ENCODE peak calls at places on chromosomes 7 and 10, in six cellular contexts. One of them, this sample, is unnamed.

GRCh38 chr7:31056775-31057346 is 4.8 kb downstream of the ADCYAP1R1 start:
- DNase-seq in NCI-H1105 treated with DMSO at 0.1 percent for 48 hours: peak
- DNase-seq in T follicular helper cell: no peak
- DNase-seq in stimulated activated CD8-positive, alpha-beta memory T cell treated with anti-CD3 and anti-CD28 coated beads, Interleukin-2, amount 100 ng/mL, for 1 hour: no peak
- DNase-seq in NCI-H1092: peak
- DNase-seq in A172: no peak
- DNase-seq in this sample: no peak

GRCh38 chr7:104686286-104686685 is 327.7 kb upstream of the KMT2E start:
- DNase-seq in NCI-H1105 treated with DMSO at 0.1 percent for 48 hours: no peak
- DNase-seq in T follicular helper cell: no peak
- DNase-seq in stimulated activated CD8-positive, alpha-beta memory T cell treated with anti-CD3 and anti-CD28 coated beads, Interleukin-2, amount 100 ng/mL, for 1 hour: no peak
- DNase-seq in NCI-H1092: no peak
- DNase-seq in A172: no peak
- DNase-seq in this sample: no peak

GRCh38 chr10:77456414-77456813 is 181.2 kb downstream of the KCNMA1 start:
- DNase-seq in NCI-H1105 treated with DMSO at 0.1 percent for 48 hours: no peak
- DNase-seq in T follicular helper cell: no peak
- DNase-seq in stimulated activated CD8-positive, alpha-beta memory T cell treated with anti-CD3 and anti-CD28 coated beads, Interleukin-2, amount 100 ng/mL, for 1 hour: no peak
- DNase-seq in NCI-H1092: peak
- DNase-seq in A172: no peak
- DNase-seq in this sample: no peak

GRCh38 chr10:86079088-86079487 is 287.5 kb downstream of the GRID1 start:
- DNase-seq in NCI-H1105 treated with DMSO at 0.1 percent for 48 hours: no peak
- DNase-seq in T follicular helper cell: no peak
- DNase-seq in stimulated activated CD8-positive, alpha-beta memory T cell treated with anti-CD3 and anti-CD28 coated beads, Interleukin-2, amount 100 ng/mL, for 1 hour: no peak
- DNase-seq in NCI-H1092: no peak
- DNase-seq in A172: peak
- DNase-seq in this sample: no peak

GRCh38 chr7:128425851-128426250 is 16.1 kb upstream of the IMPDH1 start:
- DNase-seq in NCI-H1105 treated with DMSO at 0.1 percent for 48 hours: peak
- DNase-seq in T follicular helper cell: peak
- DNase-seq in stimulated activated CD8-positive, alpha-beta memory T cell treated with anti-CD3 and anti-CD28 coated beads, Interleukin-2, amount 100 ng/mL, for 1 hour: peak
- DNase-seq in NCI-H1092: peak
- DNase-seq in A172: peak
- DNase-seq in this sample: no peak

GRCh38 chr7:50826371-50827172 is 43.9 kb upstream of the GRB10 start:
- DNase-seq in NCI-H1105 treated with DMSO at 0.1 percent for 48 hours: no peak
- DNase-seq in T follicular helper cell: no peak
- DNase-seq in stimulated activated CD8-positive, alpha-beta memory T cell treated with anti-CD3 and anti-CD28 coated beads, Interleukin-2, amount 100 ng/mL, for 1 hour: no peak
- DNase-seq in NCI-H1092: no peak
- DNase-seq in A172: peak
- DNase-seq in this sample: no peak

GRCh38 chr7:142381727-142382409 is 124.0 kb upstream of the PRSS58 start:
- DNase-seq in NCI-H1105 treated with DMSO at 0.1 percent for 48 hours: no peak
- DNase-seq in T follicular helper cell: no peak
- DNase-seq in stimulated activated CD8-positive, alpha-beta memory T cell treated with anti-CD3 and anti-CD28 coated beads, Interleukin-2, amount 100 ng/mL, for 1 hour: no peak
- DNase-seq in NCI-H1092: no peak
- DNase-seq in A172: no peak
- DNase-seq in this sample: no peak

GRCh38 chr7:55539380-55539779 is 32.9 kb downstream of the VOPP1 start:
- DNase-seq in NCI-H1105 treated with DMSO at 0.1 percent for 48 hours: no peak
- DNase-seq in T follicular helper cell: no peak
- DNase-seq in stimulated activated CD8-positive, alpha-beta memory T cell treated with anti-CD3 and anti-CD28 coated beads, Interleukin-2, amount 100 ng/mL, for 1 hour: no peak
- DNase-seq in NCI-H1092: no peak
- DNase-seq in A172: peak
- DNase-seq in this sample: no peak

GRCh38 chr10:61623101-61623500 is 39.6 kb upstream of the CABCOCO1 start:
- DNase-seq in NCI-H1105 treated with DMSO at 0.1 percent for 48 hours: no peak
- DNase-seq in T follicular helper cell: no peak
- DNase-seq in stimulated activated CD8-positive, alpha-beta memory T cell treated with anti-CD3 and anti-CD28 coated beads, Interleukin-2, amount 100 ng/mL, for 1 hour: no peak
- DNase-seq in NCI-H1092: peak
- DNase-seq in A172: no peak
- DNase-seq in this sample: no peak

GRCh38 chr10:71520042-71520441 is 123.3 kb downstream of the CDH23 start:
- DNase-seq in NCI-H1105 treated with DMSO at 0.1 percent for 48 hours: no peak
- DNase-seq in T follicular helper cell: no peak
- DNase-seq in stimulated activated CD8-positive, alpha-beta memory T cell treated with anti-CD3 and anti-CD28 coated beads, Interleukin-2, amount 100 ng/mL, for 1 hour: no peak
- DNase-seq in NCI-H1092: no peak
- DNase-seq in A172: peak
- DNase-seq in this sample: no peak

GRCh38 chr10:84333864-84334451 is 5.6 kb downstream of the CCSER2 start:
- DNase-seq in NCI-H1105 treated with DMSO at 0.1 percent for 48 hours: no peak
- DNase-seq in T follicular helper cell: peak
- DNase-seq in stimulated activated CD8-positive, alpha-beta memory T cell treated with anti-CD3 and anti-CD28 coated beads, Interleukin-2, amount 100 ng/mL, for 1 hour: peak
- DNase-seq in NCI-H1092: no peak
- DNase-seq in A172: peak
- DNase-seq in this sample: no peak

GRCh38 chr10:97718659-97719142 is 5.2 kb downstream of the MARVELD1 start:
- DNase-seq in NCI-H1105 treated with DMSO at 0.1 percent for 48 hours: peak
- DNase-seq in T follicular helper cell: no peak
- DNase-seq in stimulated activated CD8-positive, alpha-beta memory T cell treated with anti-CD3 and anti-CD28 coated beads, Interleukin-2, amount 100 ng/mL, for 1 hour: no peak
- DNase-seq in NCI-H1092: no peak
- DNase-seq in A172: peak
- DNase-seq in this sample: no peak

GRCh38 chr7:132311747-132312146 is 264.5 kb downstream of the PLXNA4 start:
- DNase-seq in NCI-H1105 treated with DMSO at 0.1 percent for 48 hours: no peak
- DNase-seq in T follicular helper cell: no peak
- DNase-seq in stimulated activated CD8-positive, alpha-beta memory T cell treated with anti-CD3 and anti-CD28 coated beads, Interleukin-2, amount 100 ng/mL, for 1 hour: no peak
- DNase-seq in NCI-H1092: no peak
- DNase-seq in A172: no peak
- DNase-seq in this sample: no peak

GRCh38 chr7:2723138-2723850 is 35.3 kb downstream of the AMZ1 start:
- DNase-seq in NCI-H1105 treated with DMSO at 0.1 percent for 48 hours: no peak
- DNase-seq in T follicular helper cell: no peak
- DNase-seq in stimulated activated CD8-positive, alpha-beta memory T cell treated with anti-CD3 and anti-CD28 coated beads, Interleukin-2, amount 100 ng/mL, for 1 hour: no peak
- DNase-seq in NCI-H1092: no peak
- DNase-seq in A172: no peak
- DNase-seq in this sample: no peak

GRCh38 chr10:62501547-62501946 is 127.4 kb downstream of the ZNF365 start:
- DNase-seq in NCI-H1105 treated with DMSO at 0.1 percent for 48 hours: no peak
- DNase-seq in T follicular helper cell: no peak
- DNase-seq in stimulated activated CD8-positive, alpha-beta memory T cell treated with anti-CD3 and anti-CD28 coated beads, Interleukin-2, amount 100 ng/mL, for 1 hour: no peak
- DNase-seq in NCI-H1092: no peak
- DNase-seq in A172: no peak
- DNase-seq in this sample: no peak

GRCh38 chr10:21494221-21495001 is 31.1 kb downstream of the SKIDA1 start:
- DNase-seq in NCI-H1105 treated with DMSO at 0.1 percent for 48 hours: no peak
- DNase-seq in T follicular helper cell: no peak
- DNase-seq in stimulated activated CD8-positive, alpha-beta memory T cell treated with anti-CD3 and anti-CD28 coated beads, Interleukin-2, amount 100 ng/mL, for 1 hour: no peak
- DNase-seq in NCI-H1092: no peak
- DNase-seq in A172: no peak
- DNase-seq in this sample: peak

GRCh38 chr7:140067052-140067451 is 4.3 kb upstream of the PARP12 start:
- DNase-seq in NCI-H1105 treated with DMSO at 0.1 percent for 48 hours: no peak
- DNase-seq in T follicular helper cell: no peak
- DNase-seq in stimulated activated CD8-positive, alpha-beta memory T cell treated with anti-CD3 and anti-CD28 coated beads, Interleukin-2, amount 100 ng/mL, for 1 hour: no peak
- DNase-seq in NCI-H1092: no peak
- DNase-seq in A172: no peak
- DNase-seq in this sample: no peak

GRCh38 chr10:80581469-80581835 is 43.8 kb downstream of the SH2D4B start:
- DNase-seq in NCI-H1105 treated with DMSO at 0.1 percent for 48 hours: no peak
- DNase-seq in T follicular helper cell: no peak
- DNase-seq in stimulated activated CD8-positive, alpha-beta memory T cell treated with anti-CD3 and anti-CD28 coated beads, Interleukin-2, amount 100 ng/mL, for 1 hour: no peak
- DNase-seq in NCI-H1092: no peak
- DNase-seq in A172: no peak
- DNase-seq in this sample: no peak

GRCh38 chr7:87312215-87312865 is 33.1 kb upstream of the CROT start:
- DNase-seq in NCI-H1105 treated with DMSO at 0.1 percent for 48 hours: peak
- DNase-seq in T follicular helper cell: peak
- DNase-seq in stimulated activated CD8-positive, alpha-beta memory T cell treated with anti-CD3 and anti-CD28 coated beads, Interleukin-2, amount 100 ng/mL, for 1 hour: peak
- DNase-seq in NCI-H1092: peak
- DNase-seq in A172: peak
- DNase-seq in this sample: peak

GRCh38 chr7:132348341-132348740 is 227.9 kb downstream of the PLXNA4 start:
- DNase-seq in NCI-H1105 treated with DMSO at 0.1 percent for 48 hours: no peak
- DNase-seq in T follicular helper cell: no peak
- DNase-seq in stimulated activated CD8-positive, alpha-beta memory T cell treated with anti-CD3 and anti-CD28 coated beads, Interleukin-2, amount 100 ng/mL, for 1 hour: no peak
- DNase-seq in NCI-H1092: no peak
- DNase-seq in A172: no peak
- DNase-seq in this sample: no peak

GRCh38 chr7:72706521-72706920 is 121.5 kb downstream of the TYW1B start:
- DNase-seq in NCI-H1105 treated with DMSO at 0.1 percent for 48 hours: no peak
- DNase-seq in T follicular helper cell: no peak
- DNase-seq in stimulated activated CD8-positive, alpha-beta memory T cell treated with anti-CD3 and anti-CD28 coated beads, Interleukin-2, amount 100 ng/mL, for 1 hour: no peak
- DNase-seq in NCI-H1092: no peak
- DNase-seq in A172: no peak
- DNase-seq in this sample: no peak

GRCh38 chr7:39504963-39505362 is 61.2 kb upstream of the YAE1 start:
- DNase-seq in NCI-H1105 treated with DMSO at 0.1 percent for 48 hours: no peak
- DNase-seq in T follicular helper cell: no peak
- DNase-seq in stimulated activated CD8-positive, alpha-beta memory T cell treated with anti-CD3 and anti-CD28 coated beads, Interleukin-2, amount 100 ng/mL, for 1 hour: no peak
- DNase-seq in NCI-H1092: no peak
- DNase-seq in A172: peak
- DNase-seq in this sample: no peak

GRCh38 chr7:48301201-48301600 is 129.9 kb downstream of the ABCA13 start:
- DNase-seq in NCI-H1105 treated with DMSO at 0.1 percent for 48 hours: no peak
- DNase-seq in T follicular helper cell: no peak
- DNase-seq in stimulated activated CD8-positive, alpha-beta memory T cell treated with anti-CD3 and anti-CD28 coated beads, Interleukin-2, amount 100 ng/mL, for 1 hour: no peak
- DNase-seq in NCI-H1092: no peak
- DNase-seq in A172: no peak
- DNase-seq in this sample: no peak

GRCh38 chr7:24956021-24956420 is 24.0 kb downstream of the OSBPL3 start:
- DNase-seq in NCI-H1105 treated with DMSO at 0.1 percent for 48 hours: no peak
- DNase-seq in T follicular helper cell: no peak
- DNase-seq in stimulated activated CD8-positive, alpha-beta memory T cell treated with anti-CD3 and anti-CD28 coated beads, Interleukin-2, amount 100 ng/mL, for 1 hour: no peak
- DNase-seq in NCI-H1092: no peak
- DNase-seq in A172: no peak
- DNase-seq in this sample: no peak

GRCh38 chr7:7918736-7919448 is 49.7 kb upstream of the GLCCI1 start:
- DNase-seq in NCI-H1105 treated with DMSO at 0.1 percent for 48 hours: no peak
- DNase-seq in T follicular helper cell: no peak
- DNase-seq in stimulated activated CD8-positive, alpha-beta memory T cell treated with anti-CD3 and anti-CD28 coated beads, Interleukin-2, amount 100 ng/mL, for 1 hour: no peak
- DNase-seq in NCI-H1092: no peak
- DNase-seq in A172: no peak
- DNase-seq in this sample: peak

GRCh38 chr10:122894261-122894944 is 15.0 kb upstream of the FAM24B start:
- DNase-seq in NCI-H1105 treated with DMSO at 0.1 percent for 48 hours: no peak
- DNase-seq in T follicular helper cell: no peak
- DNase-seq in stimulated activated CD8-positive, alpha-beta memory T cell treated with anti-CD3 and anti-CD28 coated beads, Interleukin-2, amount 100 ng/mL, for 1 hour: no peak
- DNase-seq in NCI-H1092: no peak
- DNase-seq in A172: no peak
- DNase-seq in this sample: no peak

GRCh38 chr7:95324396-95324795 is at the start of gene PON1:
- DNase-seq in NCI-H1105 treated with DMSO at 0.1 percent for 48 hours: no peak
- DNase-seq in T follicular helper cell: peak
- DNase-seq in stimulated activated CD8-positive, alpha-beta memory T cell treated with anti-CD3 and anti-CD28 coated beads, Interleukin-2, amount 100 ng/mL, for 1 hour: no peak
- DNase-seq in NCI-H1092: no peak
- DNase-seq in A172: no peak
- DNase-seq in this sample: peak

GRCh38 chr7:155093586-155093985 is 23.5 kb downstream of the HTR5A start:
- DNase-seq in NCI-H1105 treated with DMSO at 0.1 percent for 48 hours: no peak
- DNase-seq in T follicular helper cell: no peak
- DNase-seq in stimulated activated CD8-positive, alpha-beta memory T cell treated with anti-CD3 and anti-CD28 coated beads, Interleukin-2, amount 100 ng/mL, for 1 hour: no peak
- DNase-seq in NCI-H1092: no peak
- DNase-seq in A172: peak
- DNase-seq in this sample: no peak